ENCODE peak calls at places on chromosome 12, in five cellular contexts. T, R, Y, L and S are unnamed samples.
A peak's percentile ranks its signal among the peaks of the same experiment; 100 is the strongest.

GRCh38 chr12:83322816-83323215 is 636.1 kb downstream of the TMTC2 start:
- DNase-seq in R (peak; percentile 54), Y (no peak), L (no peak), T (no peak), S (no peak)

GRCh38 chr12:127381043-127381668 is 885.8 kb upstream of the TMEM132C start:
- DNase-seq in R (peak; percentile 52), L (no peak), Y (peak; percentile 17), T (peak; percentile 5), S (no peak)

GRCh38 chr12:131683266-131684014 is 27.4 kb upstream of the SFSWAP start:
- DNase-seq in R (no peak), T (no peak), L (no peak), Y (no peak), S (no peak)

GRCh38 chr12:113852273-113852672 is 113.9 kb downstream of the RBM19 start:
- DNase-seq in T (no peak), R (peak; percentile 52), L (no peak), Y (no peak), S (no peak)

GRCh38 chr12:67989184-67989965 is at the start of gene IFNG-AS1:
- DNase-seq in Y (no peak), T (no peak), L (no peak), R (peak; percentile 23), S (no peak)

GRCh38 chr12:4355843-4356327 is 23.6 kb downstream of the FGF23 start:
- DNase-seq in R (peak; percentile 75), Y (peak; percentile 41), T (peak; percentile 3), L (peak; percentile 49), S (peak; percentile 29)

GRCh38 chr12:106584104-106585064 is 1.6 kb downstream of the RFX4 start:
- DNase-seq in R (peak; percentile 23), T (no peak), L (no peak), Y (no peak), S (no peak)

GRCh38 chr12:75568387-75568786 is 57.0 kb upstream of the KRR1 start:
- DNase-seq in Y (no peak), L (no peak), R (peak; percentile 16), T (no peak), S (no peak)

GRCh38 chr12:28202374-28203130 is 12.3 kb downstream of the CCDC91 start:
- DNase-seq in R (peak; percentile 0), L (no peak), T (no peak), Y (no peak), S (no peak)

GRCh38 chr12:80068173-80068572 is 31.2 kb upstream of the OTOGL start:
- DNase-seq in T (no peak), Y (no peak), L (no peak), R (peak; percentile 69), S (no peak)

GRCh38 chr12:1972260-1972659 is 32.0 kb downstream of the DCP1B start:
- DNase-seq in T (peak; percentile 72), L (no peak), Y (no peak), R (no peak), S (no peak)

GRCh38 chr12:18864900-18865561 is 127.1 kb downstream of the CAPZA3 start:
- DNase-seq in R (peak; percentile 3), L (no peak), T (peak; percentile 81), Y (no peak), S (no peak)

GRCh38 chr12:59570134-59570533 is 25.7 kb upstream of the SLC16A7 start:
- DNase-seq in L (no peak), R (no peak), T (no peak), Y (no peak), S (no peak)

GRCh38 chr12:21324551-21324950 is 10.2 kb downstream of the SLCO1A2 start:
- DNase-seq in L (no peak), T (no peak), Y (no peak), R (no peak), S (no peak)

GRCh38 chr12:52436000-52436827 is 2.0 kb upstream of the KRT75 start:
- DNase-seq in Y (no peak), R (no peak), T (peak; percentile 37), L (no peak), S (no peak)

GRCh38 chr12:90543393-90543792 is 411.6 kb downstream of the CCER1 start:
- DNase-seq in Y (no peak), T (peak; percentile 12), R (no peak), L (no peak), S (no peak)

GRCh38 chr12:94266796-94267529 is 118.6 kb downstream of the PLXNC1 start:
- DNase-seq in T (peak; percentile 95), Y (no peak), L (no peak), R (no peak), S (no peak)

GRCh38 chr12:6067152-6067916 is 57.1 kb downstream of the VWF start:
- DNase-seq in T (no peak), Y (no peak), R (no peak), L (no peak), S (no peak)

GRCh38 chr12:126518596-126519200 is 1453.5 kb downstream of the AACS start:
- DNase-seq in T (no peak), L (no peak), Y (no peak), R (no peak), S (no peak)

GRCh38 chr12:507261-507853 is 47.6 kb downstream of the B4GALNT3 start:
- DNase-seq in R (no peak), Y (no peak), T (no peak), L (no peak), S (no peak)

GRCh38 chr12:30835216-30835615 is 80.5 kb upstream of the CAPRIN2 start:
- DNase-seq in R (peak; percentile 65), T (no peak), L (no peak), Y (no peak), S (no peak)

GRCh38 chr12:96190403-96191170 is 3.6 kb upstream of the ELK3 start:
- DNase-seq in T (peak; percentile 36), Y (no peak), L (no peak), R (no peak), S (no peak)

GRCh38 chr12:3837049-3837448 is 36.1 kb downstream of the PARP11 start:
- DNase-seq in Y (no peak), L (no peak), T (no peak), R (peak; percentile 29), S (no peak)

GRCh38 chr12:107359382-107359781 is 266.0 kb upstream of the CRY1 start:
- DNase-seq in L (no peak), R (peak; percentile 51), Y (no peak), T (peak; percentile 77), S (no peak)

GRCh38 chr12:100229036-100229635 is 28.5 kb downstream of the ACTR6 start:
- DNase-seq in Y (no peak), R (peak; percentile 45), T (peak; percentile 3), L (no peak), S (no peak)

GRCh38 chr12:12528361-12529092 is 34.1 kb downstream of the DUSP16 start:
- DNase-seq in T (no peak), Y (no peak), R (peak; percentile 15), L (no peak), S (no peak)

GRCh38 chr12:88723219-88723618 is 142.9 kb upstream of the KITLG start:
- DNase-seq in R (no peak), Y (no peak), T (peak; percentile 91), L (no peak), S (no peak)

GRCh38 chr12:104480826-104481457 is 24.2 kb downstream of the CHST11 start:
- DNase-seq in T (peak; percentile 43), R (no peak), L (peak; percentile 88), Y (no peak), S (no peak)

GRCh38 chr12:124022161-124022560 is 49.1 kb downstream of the ZNF664 start:
- DNase-seq in L (no peak), T (no peak), R (peak; percentile 15), Y (no peak), S (no peak)

GRCh38 chr12:62438098-62438692 is 28.4 kb upstream of the MON2 start:
- DNase-seq in T (peak; percentile 54), Y (peak; percentile 43), L (no peak), R (peak; percentile 63), S (peak; percentile 11)

GRCh38 chr12:13173012-13173441 is 23.5 kb upstream of the EMP1 start:
- DNase-seq in Y (no peak), L (no peak), R (no peak), T (peak; percentile 95), S (no peak)

GRCh38 chr12:7512528-7512927 is 9.0 kb upstream of the CD163 start:
- DNase-seq in T (peak; percentile 97), Y (no peak), R (no peak), L (peak; percentile 50), S (no peak)

GRCh38 chr12:95411466-95411865 is 62.5 kb upstream of the METAP2 start:
- DNase-seq in R (no peak), L (no peak), T (no peak), Y (no peak), S (no peak)

GRCh38 chr12:130563322-130563721 is 152.8 kb downstream of the RIMBP2 start:
- DNase-seq in T (no peak), Y (no peak), R (no peak), L (no peak), S (no peak)